ENCODE peak calls at places on chromosomes 11 and 22, in eight cellular contexts. One of them, this sample, is unnamed.

GRCh38 chr11:24391165-24391564 is 105.7 kb upstream of the LUZP2 start:
- DNase-seq in astrocyte: peak; percentile 66
- DNase-seq in CD8-positive, alpha-beta memory T cell: no peak
- DNase-seq in AG04449: peak; percentile 14
- DNase-seq in heart right ventricle: no peak
- DNase-seq in ovary: no peak
- DNase-seq in GM23248: peak; percentile 66
- DNase-seq in A673: peak; percentile 5
- DNase-seq in this sample: no peak

GRCh38 chr22:35476341-35476740 is 64.3 kb upstream of the RASD2 start:
- DNase-seq in astrocyte: peak; percentile 46
- DNase-seq in CD8-positive, alpha-beta memory T cell: no peak
- DNase-seq in AG04449: no peak
- DNase-seq in heart right ventricle: no peak
- DNase-seq in ovary: no peak
- DNase-seq in GM23248: no peak
- DNase-seq in A673: peak; percentile 86
- DNase-seq in this sample: no peak

GRCh38 chr11:85934599-85935169 is 79.5 kb downstream of the CCDC83 start:
- DNase-seq in astrocyte: no peak
- DNase-seq in CD8-positive, alpha-beta memory T cell: no peak
- DNase-seq in AG04449: no peak
- DNase-seq in heart right ventricle: no peak
- DNase-seq in ovary: no peak
- DNase-seq in GM23248: no peak
- DNase-seq in A673: no peak
- DNase-seq in this sample: no peak

GRCh38 chr11:123822022-123822421 is 15.9 kb upstream of the OR6M1 start:
- DNase-seq in astrocyte: no peak
- DNase-seq in CD8-positive, alpha-beta memory T cell: no peak
- DNase-seq in AG04449: no peak
- DNase-seq in heart right ventricle: no peak
- DNase-seq in ovary: no peak
- DNase-seq in GM23248: no peak
- DNase-seq in A673: no peak
- DNase-seq in this sample: no peak

GRCh38 chr11:67392182-67392715 is 463 bp downstream of the RAD9A start:
- DNase-seq in astrocyte: no peak
- DNase-seq in CD8-positive, alpha-beta memory T cell: no peak
- DNase-seq in AG04449: no peak
- DNase-seq in heart right ventricle: no peak
- DNase-seq in ovary: no peak
- DNase-seq in GM23248: peak; percentile 65
- DNase-seq in A673: no peak
- DNase-seq in this sample: no peak

GRCh38 chr11:126080206-126080941 is 17.7 kb upstream of the CDON start:
- DNase-seq in astrocyte: no peak
- DNase-seq in CD8-positive, alpha-beta memory T cell: no peak
- DNase-seq in AG04449: no peak
- DNase-seq in heart right ventricle: no peak
- DNase-seq in ovary: no peak
- DNase-seq in GM23248: peak; percentile 47
- DNase-seq in A673: no peak
- DNase-seq in this sample: no peak

GRCh38 chr11:130786987-130787688 is 129.1 kb downstream of the SNX19 start:
- DNase-seq in astrocyte: peak; percentile 43
- DNase-seq in CD8-positive, alpha-beta memory T cell: no peak
- DNase-seq in AG04449: no peak
- DNase-seq in heart right ventricle: no peak
- DNase-seq in ovary: no peak
- DNase-seq in GM23248: peak; percentile 30
- DNase-seq in A673: no peak
- DNase-seq in this sample: no peak

GRCh38 chr22:25453557-25453956 is 110.9 kb upstream of the GRK3 start:
- DNase-seq in astrocyte: no peak
- DNase-seq in CD8-positive, alpha-beta memory T cell: no peak
- DNase-seq in AG04449: no peak
- DNase-seq in heart right ventricle: no peak
- DNase-seq in ovary: no peak
- DNase-seq in GM23248: no peak
- DNase-seq in A673: no peak
- DNase-seq in this sample: no peak

GRCh38 chr22:46001046-46001425 is 24.1 kb upstream of the WNT7B start:
- DNase-seq in astrocyte: no peak
- DNase-seq in CD8-positive, alpha-beta memory T cell: no peak
- DNase-seq in AG04449: no peak
- DNase-seq in heart right ventricle: no peak
- DNase-seq in ovary: no peak
- DNase-seq in GM23248: no peak
- DNase-seq in A673: no peak
- DNase-seq in this sample: no peak

GRCh38 chr22:26756675-26757293 is 99.4 kb downstream of the MIAT start:
- DNase-seq in astrocyte: peak; percentile 82
- DNase-seq in CD8-positive, alpha-beta memory T cell: peak; percentile 28
- DNase-seq in AG04449: no peak
- DNase-seq in heart right ventricle: peak; percentile 48
- DNase-seq in ovary: peak; percentile 86
- DNase-seq in GM23248: peak; percentile 87
- DNase-seq in A673: peak; percentile 69
- DNase-seq in this sample: no peak

GRCh38 chr22:38314140-38314991 is 2.9 kb downstream of the CSNK1E start:
- DNase-seq in astrocyte: peak; percentile 52
- DNase-seq in CD8-positive, alpha-beta memory T cell: no peak
- DNase-seq in AG04449: no peak
- DNase-seq in heart right ventricle: no peak
- DNase-seq in ovary: peak; percentile 60
- DNase-seq in GM23248: peak; percentile 51
- DNase-seq in A673: no peak
- DNase-seq in this sample: no peak

GRCh38 chr11:132158091-132158490 is 787.7 kb downstream of the NTM start:
- DNase-seq in astrocyte: no peak
- DNase-seq in CD8-positive, alpha-beta memory T cell: no peak
- DNase-seq in AG04449: no peak
- DNase-seq in heart right ventricle: no peak
- DNase-seq in ovary: no peak
- DNase-seq in GM23248: peak; percentile 39
- DNase-seq in A673: peak; percentile 39
- DNase-seq in this sample: no peak

GRCh38 chr11:9765320-9766101 is 101.6 kb downstream of the SWAP70 start:
- DNase-seq in astrocyte: peak; percentile 89
- DNase-seq in CD8-positive, alpha-beta memory T cell: no peak
- DNase-seq in AG04449: peak; percentile 97
- DNase-seq in heart right ventricle: peak; percentile 74
- DNase-seq in ovary: peak; percentile 65
- DNase-seq in GM23248: peak; percentile 57
- DNase-seq in A673: peak; percentile 26
- DNase-seq in this sample: peak; percentile 73

GRCh38 chr11:128048121-128048520 is 539.2 kb downstream of the ETS1 start:
- DNase-seq in astrocyte: no peak
- DNase-seq in CD8-positive, alpha-beta memory T cell: no peak
- DNase-seq in AG04449: no peak
- DNase-seq in heart right ventricle: no peak
- DNase-seq in ovary: no peak
- DNase-seq in GM23248: no peak
- DNase-seq in A673: no peak
- DNase-seq in this sample: no peak

GRCh38 chr22:39144101-39144815 is 8.2 kb downstream of the CBX7 start:
- DNase-seq in astrocyte: peak; percentile 33
- DNase-seq in CD8-positive, alpha-beta memory T cell: peak; percentile 69
- DNase-seq in AG04449: no peak
- DNase-seq in heart right ventricle: peak; percentile 39
- DNase-seq in ovary: peak; percentile 64
- DNase-seq in GM23248: peak; percentile 73
- DNase-seq in A673: peak; percentile 48
- DNase-seq in this sample: no peak

GRCh38 chr11:131977854-131978253 is 607.4 kb downstream of the NTM start:
- DNase-seq in astrocyte: peak; percentile 93
- DNase-seq in CD8-positive, alpha-beta memory T cell: no peak
- DNase-seq in AG04449: peak; percentile 31
- DNase-seq in heart right ventricle: no peak
- DNase-seq in ovary: no peak
- DNase-seq in GM23248: peak; percentile 67
- DNase-seq in A673: no peak
- DNase-seq in this sample: peak; percentile 9

GRCh38 chr11:74232316-74232950 is 61.3 kb downstream of the PPME1 start:
- DNase-seq in astrocyte: no peak
- DNase-seq in CD8-positive, alpha-beta memory T cell: peak; percentile 16
- DNase-seq in AG04449: no peak
- DNase-seq in heart right ventricle: no peak
- DNase-seq in ovary: no peak
- DNase-seq in GM23248: no peak
- DNase-seq in A673: no peak
- DNase-seq in this sample: no peak

GRCh38 chr11:101797335-101797734 is 117.5 kb upstream of the CEP126 start:
- DNase-seq in astrocyte: no peak
- DNase-seq in CD8-positive, alpha-beta memory T cell: no peak
- DNase-seq in AG04449: no peak
- DNase-seq in heart right ventricle: no peak
- DNase-seq in ovary: no peak
- DNase-seq in GM23248: peak; percentile 51
- DNase-seq in A673: no peak
- DNase-seq in this sample: no peak

GRCh38 chr11:9528573-9529332 is 44.7 kb upstream of the WEE1 start:
- DNase-seq in astrocyte: no peak
- DNase-seq in CD8-positive, alpha-beta memory T cell: no peak
- DNase-seq in AG04449: no peak
- DNase-seq in heart right ventricle: no peak
- DNase-seq in ovary: no peak
- DNase-seq in GM23248: no peak
- DNase-seq in A673: no peak
- DNase-seq in this sample: no peak

GRCh38 chr22:25437414-25438160 is 126.9 kb upstream of the GRK3 start:
- DNase-seq in astrocyte: no peak
- DNase-seq in CD8-positive, alpha-beta memory T cell: no peak
- DNase-seq in AG04449: no peak
- DNase-seq in heart right ventricle: no peak
- DNase-seq in ovary: no peak
- DNase-seq in GM23248: no peak
- DNase-seq in A673: no peak
- DNase-seq in this sample: no peak

GRCh38 chr11:107844041-107844440 is 14.5 kb downstream of the SLC35F2 start:
- DNase-seq in astrocyte: peak; percentile 76
- DNase-seq in CD8-positive, alpha-beta memory T cell: no peak
- DNase-seq in AG04449: no peak
- DNase-seq in heart right ventricle: no peak
- DNase-seq in ovary: no peak
- DNase-seq in GM23248: peak; percentile 82
- DNase-seq in A673: no peak
- DNase-seq in this sample: no peak

DNA sequence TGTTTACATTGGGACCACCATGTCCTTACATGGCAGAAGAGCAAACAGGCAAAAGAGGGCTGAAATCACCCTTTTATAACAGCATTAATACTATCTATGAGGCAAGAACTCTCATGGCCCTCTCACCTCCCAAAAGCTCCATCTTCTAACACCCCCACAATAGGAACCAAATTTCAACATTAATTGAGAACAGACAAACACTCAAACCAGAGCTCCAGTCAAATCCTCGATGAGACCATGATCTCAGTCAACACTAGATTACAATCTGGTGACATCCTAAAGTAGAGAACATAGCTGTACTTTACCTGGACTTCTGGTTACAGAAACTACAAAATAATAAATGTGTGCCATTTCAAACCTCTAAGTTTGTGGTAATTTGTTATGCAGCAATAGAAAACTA is 25.1 kb downstream of the OR2AG2 start:
- DNase-seq in astrocyte: no peak
- DNase-seq in CD8-positive, alpha-beta memory T cell: no peak
- DNase-seq in AG04449: no peak
- DNase-seq in heart right ventricle: no peak
- DNase-seq in ovary: no peak
- DNase-seq in GM23248: no peak
- DNase-seq in A673: no peak
- DNase-seq in this sample: no peak
- H3K4me3 ChIP-seq in astrocyte: no peak overlapping the region
- H3K4me3 ChIP-seq in CD8-positive, alpha-beta memory T cell: peak overlapping the region; percentile 73
- H3K4me3 ChIP-seq in AG04449: no peak overlapping the region
- H3K4me3 ChIP-seq in heart right ventricle: peak overlapping the region; percentile 51
- H3K4me3 ChIP-seq in ovary: no peak overlapping the region
- H3K4me3 ChIP-seq in GM23248: no peak overlapping the region
- H3K4me3 ChIP-seq in A673: no peak overlapping the region
- H3K4me3 ChIP-seq in this sample: no peak overlapping the region

GRCh38 chr11:119307219-119307618 is 9.7 kb downstream of the MCAM start:
- DNase-seq in astrocyte: no peak
- DNase-seq in CD8-positive, alpha-beta memory T cell: no peak
- DNase-seq in AG04449: no peak
- DNase-seq in heart right ventricle: no peak
- DNase-seq in ovary: no peak
- DNase-seq in GM23248: no peak
- DNase-seq in A673: no peak
- DNase-seq in this sample: no peak
- H3K4me3 ChIP-seq in astrocyte: no peak overlapping the region
- H3K4me3 ChIP-seq in CD8-positive, alpha-beta memory T cell: no peak overlapping the region
- H3K4me3 ChIP-seq in AG04449: no peak overlapping the region
- H3K4me3 ChIP-seq in heart right ventricle: no peak overlapping the region
- H3K4me3 ChIP-seq in ovary: no peak overlapping the region
- H3K4me3 ChIP-seq in GM23248: no peak overlapping the region
- H3K4me3 ChIP-seq in A673: no peak overlapping the region
- H3K4me3 ChIP-seq in this sample: no peak overlapping the region

GRCh38 chr11:63682045-63682915 is 980 bp downstream of the RTN3 start:
- DNase-seq in astrocyte: no peak
- DNase-seq in CD8-positive, alpha-beta memory T cell: no peak
- DNase-seq in AG04449: no peak
- DNase-seq in heart right ventricle: peak; percentile 22
- DNase-seq in ovary: peak; percentile 43
- DNase-seq in GM23248: peak; percentile 74
- DNase-seq in A673: peak; percentile 68
- DNase-seq in this sample: no peak

GRCh38 chr11:63686912-63687311 is 5.6 kb downstream of the RTN3 start:
- DNase-seq in astrocyte: no peak
- DNase-seq in CD8-positive, alpha-beta memory T cell: no peak
- DNase-seq in AG04449: no peak
- DNase-seq in heart right ventricle: no peak
- DNase-seq in ovary: no peak
- DNase-seq in GM23248: peak; percentile 36
- DNase-seq in A673: peak; percentile 32
- DNase-seq in this sample: no peak

GRCh38 chr11:63681208-63682044 is at the start of gene RTN3:
- DNase-seq in astrocyte: peak; percentile 90
- DNase-seq in CD8-positive, alpha-beta memory T cell: peak; percentile 99
- DNase-seq in AG04449: peak; percentile 82
- DNase-seq in heart right ventricle: peak; percentile 95
- DNase-seq in ovary: peak; percentile 99
- DNase-seq in GM23248: peak; percentile 98
- DNase-seq in A673: peak; percentile 99
- DNase-seq in this sample: peak; percentile 96

GRCh38 chr11:63680842-63681207 is 475 bp upstream of the RTN3 start:
- DNase-seq in astrocyte: no peak
- DNase-seq in CD8-positive, alpha-beta memory T cell: no peak
- DNase-seq in AG04449: no peak
- DNase-seq in heart right ventricle: no peak
- DNase-seq in ovary: no peak
- DNase-seq in GM23248: peak; percentile 30
- DNase-seq in A673: no peak
- DNase-seq in this sample: no peak

GRCh38 chr11:63683133-63683991 is 2.1 kb downstream of the RTN3 start:
- DNase-seq in astrocyte: peak; percentile 58
- DNase-seq in CD8-positive, alpha-beta memory T cell: no peak
- DNase-seq in AG04449: no peak
- DNase-seq in heart right ventricle: no peak
- DNase-seq in ovary: no peak
- DNase-seq in GM23248: peak; percentile 61
- DNase-seq in A673: peak; percentile 54
- DNase-seq in this sample: no peak
- H3K4me3 ChIP-seq in astrocyte: peak overlapping the region; percentile 98
- H3K4me3 ChIP-seq in CD8-positive, alpha-beta memory T cell: no peak overlapping the region
- H3K4me3 ChIP-seq in AG04449: peak overlapping the region; percentile 92
- H3K4me3 ChIP-seq in heart right ventricle: peak overlapping the region; percentile 88
- H3K4me3 ChIP-seq in ovary: peak overlapping the region; percentile 97
- H3K4me3 ChIP-seq in GM23248: peak overlapping the region; percentile 83
- H3K4me3 ChIP-seq in A673: peak overlapping the region; percentile 68
- H3K4me3 ChIP-seq in this sample: peak overlapping the region; percentile 79

GRCh38 chr11:65013692-65014145 is 241 bp upstream of the ARL2 start:
- DNase-seq in astrocyte: peak; percentile 79
- DNase-seq in CD8-positive, alpha-beta memory T cell: peak; percentile 88
- DNase-seq in AG04449: peak; percentile 23
- DNase-seq in heart right ventricle: peak; percentile 94
- DNase-seq in ovary: peak; percentile 93
- DNase-seq in GM23248: peak; percentile 95
- DNase-seq in A673: peak; percentile 97
- DNase-seq in this sample: no peak
- H3K4me3 ChIP-seq in astrocyte: peak overlapping the region; percentile 80
- H3K4me3 ChIP-seq in CD8-positive, alpha-beta memory T cell: peak overlapping the region; percentile 99
- H3K4me3 ChIP-seq in AG04449: peak overlapping the region; percentile 87
- H3K4me3 ChIP-seq in heart right ventricle: peak overlapping the region; percentile 92
- H3K4me3 ChIP-seq in ovary: peak overlapping the region; percentile 56
- H3K4me3 ChIP-seq in GM23248: peak overlapping the region; percentile 83
- H3K4me3 ChIP-seq in A673: peak overlapping the region; percentile 95
- H3K4me3 ChIP-seq in this sample: peak overlapping the region; percentile 93

This sample was measured in BJ.